ENCODE peak calls at places on chromosomes 16 and 17, in eight cellular contexts. N is HepG2, Q is breast epithelium, O is endothelial cell of umbilical vein, W is H1, F is HCT116, A is suprapubic skin, Z is stomach. E is an unnamed sample.

GRCh38 chr16:77434365-77435239 is at the start of gene ADAMTS18:
- DNase-seq in Q (no peak), Z (no peak), N (no peak), W (peak; percentile 63), F (no peak), A (no peak), O (peak; percentile 27), E (no peak)

GRCh38 chr16:50617630-50618184 is 63.4 kb downstream of the SNX20 start:
- DNase-seq in W (no peak), Z (no peak), Q (no peak), N (peak; percentile 57), A (no peak), O (no peak), F (no peak), E (no peak)

GRCh38 chr17:17119533-17119932 is 77.3 kb downstream of the MPRIP start:
- DNase-seq in Q (no peak), O (peak; percentile 29), F (no peak), N (no peak), W (no peak), Z (peak; percentile 64), A (no peak), E (no peak)

GRCh38 chr16:8096211-8096610 is 494.1 kb downstream of the TMEM114 start:
- DNase-seq in Z (no peak), O (no peak), N (no peak), W (no peak), F (no peak), A (no peak), Q (no peak), E (no peak)

GRCh38 chr16:86653289-86654006 is 75.1 kb downstream of the FOXL1 start:
- DNase-seq in W (no peak), N (no peak), F (no peak), A (no peak), Q (no peak), Z (no peak), O (no peak), E (no peak)

GRCh38 chr17:37392024-37392590 is 14.5 kb downstream of the ACACA start:
- DNase-seq in O (no peak), Z (no peak), A (no peak), W (no peak), Q (no peak), F (no peak), N (no peak), E (no peak)

GRCh38 chr16:67893791-67894399 is 841 bp downstream of the PSKH1 start:
- DNase-seq in W (no peak), A (no peak), O (no peak), F (no peak), Q (no peak), N (peak; percentile 60), Z (no peak), E (no peak)

GRCh38 chr17:58284613-58285421 is 4.1 kb upstream of the MPO start:
- DNase-seq in N (no peak), W (peak; percentile 62), Z (no peak), Q (no peak), F (no peak), A (no peak), O (no peak), E (peak; percentile 26)

GRCh38 chr16:2031081-2031577 is 4.4 kb downstream of the NHERF2 start:
- DNase-seq in A (no peak), Z (no peak), Q (no peak), O (peak; percentile 69), W (no peak), F (no peak), N (no peak), E (no peak)

GRCh38 chr16:72256398-72257048 is 84.6 kb upstream of the PMFBP1 start:
- DNase-seq in W (no peak), N (no peak), A (no peak), F (no peak), Q (no peak), O (no peak), Z (no peak), E (peak; percentile 66)

GRCh38 chr17:42618442-42619150 is 9.1 kb downstream of the TUBG1 start:
- DNase-seq in Z (peak; percentile 86), A (no peak), W (peak; percentile 77), Q (no peak), O (no peak), N (peak; percentile 82), F (no peak), E (no peak)

GRCh38 chr17:39212841-39213480 is 12.8 kb downstream of the STAC2 start:
- DNase-seq in F (no peak), W (no peak), O (no peak), N (no peak), A (no peak), Q (peak; percentile 79), Z (peak; percentile 81), E (no peak)

GRCh38 chr16:77332792-77333191 is 102.0 kb downstream of the ADAMTS18 start:
- DNase-seq in F (no peak), W (no peak), Q (no peak), A (no peak), O (no peak), Z (no peak), N (no peak), E (no peak)

GRCh38 chr17:78944026-78944425 is 18.8 kb upstream of the TIMP2 start:
- DNase-seq in A (no peak), O (no peak), N (no peak), W (no peak), Z (no peak), F (no peak), Q (no peak), E (no peak)

GRCh38 chr17:10843806-10844205 is 5.9 kb upstream of the PIRT start:
- DNase-seq in A (no peak), F (no peak), Q (no peak), Z (peak; percentile 86), W (peak; percentile 57), O (no peak), N (no peak), E (no peak)

GRCh38 chr17:46110219-46110618 is 83.0 kb downstream of the KANSL1 start:
- DNase-seq in F (no peak), O (no peak), W (no peak), Q (no peak), A (no peak), N (no peak), Z (no peak), E (no peak)

GRCh38 chr17:28326114-28326513 is 7.1 kb downstream of the TMEM97 start:
- DNase-seq in N (no peak), A (no peak), Q (no peak), O (no peak), Z (peak; percentile 52), F (no peak), W (peak; percentile 8), E (peak; percentile 9)

GRCh38 chr16:61324044-61324443 is 712.2 kb downstream of the CDH8 start:
- DNase-seq in Z (no peak), Q (no peak), W (no peak), N (no peak), O (no peak), A (no peak), F (no peak), E (no peak)

GRCh38 chr16:58717994-58718393 is 16.1 kb downstream of the GOT2 start:
- DNase-seq in Z (no peak), W (no peak), F (no peak), O (no peak), N (no peak), Q (no peak), A (no peak), E (no peak)

GRCh38 chr16:49811630-49812334 is 44.1 kb downstream of the ZNF423 start:
- DNase-seq in A (no peak), Z (no peak), O (no peak), Q (no peak), F (no peak), N (no peak), W (no peak), E (no peak)

GRCh38 chr16:82651921-82652601 is 25.3 kb downstream of the CDH13 start:
- DNase-seq in A (no peak), F (no peak), Q (no peak), W (no peak), O (no peak), N (no peak), Z (no peak), E (peak; percentile 9)

GRCh38 chr17:51372345-51373004 is 112.1 kb downstream of the UTP18 start:
- DNase-seq in N (peak; percentile 72), A (no peak), F (peak; percentile 98), O (peak; percentile 71), Z (no peak), W (no peak), Q (no peak), E (no peak)

GRCh38 chr17:32486091-32486700 is 597 bp upstream of the CDK5R1 start:
- DNase-seq in W (peak; percentile 81), Z (peak; percentile 76), Q (no peak), N (peak; percentile 49), O (peak; percentile 70), A (no peak), F (peak; percentile 43), E (peak; percentile 79)

GRCh38 chr16:10992797-10993196 is 48.4 kb downstream of the CLEC16A start:
- DNase-seq in W (no peak), Z (peak; percentile 43), Q (no peak), F (peak; percentile 52), O (peak; percentile 21), N (no peak), A (no peak), E (no peak)

GRCh38 chr16:24988593-24989338 is 26.4 kb downstream of the ARHGAP17 start:
- DNase-seq in O (peak; percentile 92), Q (peak; percentile 55), Z (peak; percentile 40), A (no peak), N (peak; percentile 75), W (no peak), F (peak; percentile 6), E (no peak)

GRCh38 chr17:81390436-81391214 is 4.6 kb upstream of the BAHCC1 start:
- DNase-seq in W (peak; percentile 57), A (no peak), N (no peak), O (no peak), F (no peak), Z (no peak), Q (no peak), E (no peak)
- H3K4me1 ChIP-seq in W (peaks cover 36% of the 10 kb centered on the region), A (peaks cover 79% of the 10 kb centered on the region), N (peaks cover 82% of the 10 kb centered on the region), O (peaks cover 38% of the 10 kb centered on the region), F (peaks cover 77% of the 10 kb centered on the region), Z (peaks cover 59% of the 10 kb centered on the region), Q (peaks cover 12% of the 10 kb centered on the region), E (peaks cover 66% of the 10 kb centered on the region)

GRCh38 chr17:7241783-7242716 is at the start of gene GABARAP:
- DNase-seq in N (peak; percentile 82), O (peak; percentile 94), Z (peak; percentile 96), Q (peak; percentile 97), F (peak; percentile 83), A (peak; percentile 97), W (peak; percentile 97), E (peak; percentile 97)
- TF ChIP-seq POLR2AphosphoS5 in N (no peak), O (peak; percentile 54), Z (no peak), Q (peak; percentile 78), F (no peak), A (no peak), W (peak; percentile 11), E (peak; percentile 84)

DNA sequence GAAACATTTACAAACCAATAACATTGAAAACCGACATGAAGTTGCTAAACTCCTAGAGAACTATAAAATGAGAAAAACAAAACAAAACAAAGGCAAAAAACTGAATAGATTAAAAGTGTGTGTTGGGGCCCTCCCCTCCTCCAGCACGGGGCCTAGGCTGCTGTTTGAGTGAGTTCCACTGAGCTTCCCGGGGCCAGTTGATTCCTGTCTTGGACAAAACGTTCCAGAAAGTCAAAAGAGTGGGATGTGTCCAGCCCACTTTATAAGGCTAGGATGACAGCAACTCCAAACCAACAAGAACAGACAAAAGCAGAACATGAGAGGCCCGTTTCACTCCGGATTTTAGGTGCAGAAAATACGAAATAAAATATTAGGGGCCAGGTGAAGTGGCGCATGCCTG is 11.6 kb upstream of the CSNK1D start:
- DNase-seq in W (no peak), N (no peak), A (no peak), Z (no peak), Q (no peak), F (no peak), O (peak; percentile 39), E (no peak)
- TF ChIP-seq POLR2A in W (no peak), N (no peak), A (no peak), Z (no peak), Q (no peak), F (no peak), O (no peak), E (no peak)

GRCh38 chr16:66525396-66526180 is 24.3 kb downstream of the TK2 start:
- DNase-seq in O (no peak), Q (no peak), W (no peak), N (no peak), F (no peak), A (no peak), Z (no peak), E (no peak)
- H3K4me1 ChIP-seq in O (peaks cover 41% of the 10 kb centered on the region), Q (peaks cover 7% of the 10 kb centered on the region), W (no peaks in the 10 kb centered on the region), N (peaks cover 8% of the 10 kb centered on the region), F (peaks cover 26% of the 10 kb centered on the region), A (peaks cover 38% of the 10 kb centered on the region), Z (peaks cover 28% of the 10 kb centered on the region), E (peaks cover 21% of the 10 kb centered on the region)